ENCODE peak calls at places on chromosomes 3 and 15, in five cellular contexts. U is body of pancreas, G is tibial nerve, R is nephron progenitor cell, Z is testis. H is an unnamed sample.

GRCh38 chr15:64699767-64700388 is 75.5 kb downstream of the RBPMS2 start:
- DNase-seq in U (peak), G (no peak), R (peak), Z (no peak), H (no peak)

GRCh38 chr15:69744421-69745162 is 292.0 kb downstream of the RPLP1 start:
- DNase-seq in U (no peak), G (no peak), R (no peak), Z (no peak), H (peak)

GRCh38 chr3:33067484-33067883 is 29.5 kb downstream of the GLB1 start:
- DNase-seq in U (no peak), G (no peak), R (no peak), Z (no peak), H (no peak)

GRCh38 chr15:40295870-40296560 is 11.7 kb downstream of the PLCB2 start:
- DNase-seq in U (peak), G (no peak), R (no peak), Z (no peak), H (no peak)

GRCh38 chr3:16550676-16551341 is 37.3 kb upstream of the RFTN1 start:
- DNase-seq in U (peak), G (peak), R (peak), Z (peak), H (no peak)

GRCh38 chr3:14649466-14649865 is 2.1 kb upstream of the CCDC174 start:
- DNase-seq in U (no peak), G (no peak), R (no peak), Z (no peak), H (no peak)

GRCh38 chr3:163811996-163812395 is 1266.3 kb downstream of the SI start:
- DNase-seq in U (no peak), G (no peak), R (no peak), Z (no peak), H (no peak)

GRCh38 chr15:58334803-58335202 is 97.0 kb upstream of the LIPC start:
- DNase-seq in U (no peak), G (no peak), R (no peak), Z (no peak), H (no peak)

GRCh38 chr15:92812271-92812670 is 87.9 kb upstream of the CHD2 start:
- DNase-seq in U (no peak), G (no peak), R (no peak), Z (no peak), H (no peak)

GRCh38 chr3:12275974-12276373 is 12.9 kb upstream of the PPARG start:
- DNase-seq in U (no peak), G (no peak), R (no peak), Z (no peak), H (no peak)

GRCh38 chr3:148931574-148931973 is 59.8 kb upstream of the GYG1 start:
- DNase-seq in U (no peak), G (no peak), R (no peak), Z (no peak), H (no peak)
- TF ChIP-seq CTCF in U (no peak), G (no peak), R (no peak), Z (no peak), H (no peak)

DNA sequence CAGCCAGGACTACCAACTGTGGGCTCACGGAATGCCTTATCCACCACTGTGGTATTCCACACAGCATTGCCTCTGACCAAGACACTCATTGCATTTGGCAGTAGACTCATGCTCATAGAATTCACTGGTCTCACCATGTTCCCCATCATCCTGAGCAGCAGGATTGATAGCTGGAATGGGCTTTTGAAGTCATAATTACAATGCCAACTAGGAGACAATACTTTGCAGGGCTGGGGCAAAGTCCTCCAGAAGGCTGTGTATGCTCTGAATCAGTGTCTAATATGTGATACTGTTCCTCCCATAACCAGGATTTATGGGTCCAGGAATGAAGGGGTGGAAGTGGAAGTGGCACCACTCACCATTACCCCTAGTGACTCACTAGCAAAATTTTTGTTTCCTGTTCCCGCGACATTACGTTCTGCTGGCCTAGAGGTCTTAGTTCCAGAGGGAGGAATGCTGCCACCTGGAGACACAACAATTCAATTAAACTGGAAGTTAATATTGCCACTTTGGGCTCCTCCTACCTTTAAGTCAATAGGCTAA is 58.6 kb upstream of the CCDC80 start:
- DNase-seq in U (no peak), G (no peak), R (no peak), Z (no peak), H (no peak)
- TF ChIP-seq CTCF in U (no peak), G (no peak), R (no peak), Z (no peak), H (no peak)

GRCh38 chr15:86044981-86045380 is 34.7 kb upstream of the AGBL1 start:
- DNase-seq in U (no peak), G (no peak), R (no peak), Z (no peak), H (no peak)
- TF ChIP-seq CTCF in U (no peak), G (no peak), R (no peak), Z (no peak), H (no peak)

DNA sequence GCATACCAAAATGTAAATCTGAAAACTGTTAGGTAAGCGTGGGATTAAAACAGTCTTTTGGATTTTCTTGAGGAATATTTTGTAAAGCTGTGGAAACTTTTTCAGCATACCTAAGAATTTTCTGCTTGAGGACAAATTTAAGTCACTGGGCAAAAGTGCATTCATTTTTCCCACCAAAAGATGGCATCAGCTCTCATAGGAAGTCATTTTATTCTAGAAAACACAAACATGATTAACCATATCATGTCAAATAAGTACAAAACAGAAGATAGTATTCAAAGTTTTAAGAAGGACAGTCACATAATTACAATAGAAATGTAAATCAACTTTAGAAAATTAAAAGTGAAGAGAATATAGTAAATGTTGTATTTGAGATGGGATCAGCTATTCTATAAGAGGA is 63.5 kb downstream of the SLC49A4 start:
- DNase-seq in U (no peak), G (no peak), R (no peak), Z (no peak), H (no peak)
- TF ChIP-seq CTCF in U (peak), G (peak), R (peak), Z (peak), H (peak)

DNA sequence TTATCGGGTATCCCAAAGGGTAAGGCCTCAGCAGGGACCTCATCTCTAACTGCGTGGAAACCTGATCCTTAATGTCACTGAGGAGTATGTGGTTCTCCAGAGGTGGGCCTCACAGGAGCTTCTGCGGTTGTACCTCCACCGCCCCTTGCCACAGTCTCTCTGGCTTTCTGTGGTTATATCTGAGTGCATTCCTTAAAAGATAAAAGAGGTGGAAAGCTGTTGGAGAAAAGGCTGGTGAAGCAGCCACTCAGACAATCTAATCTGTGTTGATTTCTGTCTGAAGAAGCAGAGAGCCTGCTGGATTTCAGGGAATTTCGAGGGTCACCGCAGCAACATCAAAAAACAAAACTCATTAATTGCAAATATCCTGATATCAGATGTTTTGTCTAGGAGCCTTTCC is 51.4 kb downstream of the SEMA6D start:
- DNase-seq in U (no peak), G (no peak), R (no peak), Z (no peak), H (no peak)
- TF ChIP-seq CTCF in U (no peak), G (no peak), R (no peak), Z (no peak), H (no peak)